ENCODE peak calls at places on chromosomes 3 and 15, in five cellular contexts. R is BJ; F is CD8-positive, alpha-beta T cell; O is kidney; L is H1. X is an unnamed sample.

GRCh38 chr3:183823963-183824362 is 1.4 kb downstream of the MAP6D1 start:
- DNase-seq in R (no peak), F (no peak), O (no peak), L (no peak), X (no peak)

GRCh38 chr3:168289480-168289879 is 193.8 kb upstream of the GOLIM4 start:
- DNase-seq in R (no peak), F (no peak), O (no peak), L (no peak), X (no peak)

GRCh38 chr3:117524890-117525289 is 815.3 kb downstream of the TUSC7 start:
- DNase-seq in R (no peak), F (no peak), O (no peak), L (no peak), X (peak)

GRCh38 chr15:78988361-78988911 is 43.6 kb upstream of the CTSH start:
- DNase-seq in R (peak), F (no peak), O (peak), L (no peak), X (peak)

GRCh38 chr15:70195808-70196304 is 98.1 kb upstream of the TLE3 start:
- DNase-seq in R (peak), F (no peak), O (peak), L (no peak), X (peak)

GRCh38 chr3:195914648-195915473 is 6.5 kb upstream of the TNK2 start:
- DNase-seq in R (peak), F (peak), O (peak), L (peak), X (peak)

GRCh38 chr15:61025283-61025682 is 203.8 kb downstream of the RORA start:
- DNase-seq in R (no peak), F (no peak), O (no peak), L (no peak), X (no peak)

GRCh38 chr3:170083343-170083742 is 45.5 kb downstream of the GPR160 start:
- DNase-seq in R (no peak), F (no peak), O (no peak), L (no peak), X (no peak)

GRCh38 chr15:83873966-83874365 is 220.0 kb downstream of the ADAMTSL3 start:
- DNase-seq in R (no peak), F (no peak), O (no peak), L (no peak), X (no peak)

GRCh38 chr3:152626226-152626625 is 208.7 kb upstream of the P2RY1 start:
- DNase-seq in R (no peak), F (no peak), O (no peak), L (no peak), X (no peak)

GRCh38 chr3:197501879-197502620 is 53.7 kb downstream of the BDH1 start:
- DNase-seq in R (no peak), F (no peak), O (no peak), L (peak), X (no peak)

GRCh38 chr3:129686941-129687340 is 80.5 kb upstream of the PLXND1 start:
- DNase-seq in R (no peak), F (no peak), O (no peak), L (no peak), X (no peak)

GRCh38 chr3:175932586-175932985 is 1073.5 kb downstream of the NAALADL2 start:
- DNase-seq in R (no peak), F (no peak), O (no peak), L (no peak), X (peak)

GRCh38 chr15:47331796-47332480 is 385.4 kb upstream of the SEMA6D start:
- DNase-seq in R (peak), F (no peak), O (no peak), L (no peak), X (peak)

GRCh38 chr15:99435761-99436346 is 129.9 kb upstream of the MEF2A start:
- DNase-seq in R (no peak), F (peak), O (no peak), L (no peak), X (no peak)

GRCh38 chr15:74320358-74321247 is 46.8 kb downstream of the CYP11A1 start:
- DNase-seq in R (no peak), F (peak), O (no peak), L (peak), X (no peak)

GRCh38 chr3:117217837-117218236 is 508.3 kb downstream of the TUSC7 start:
- DNase-seq in R (no peak), F (no peak), O (no peak), L (no peak), X (no peak)

GRCh38 chr3:183116051-183116614 is 16.8 kb upstream of the MCCC1 start:
- DNase-seq in R (no peak), F (peak), O (no peak), L (peak), X (no peak)

GRCh38 chr15:54208786-54209185 is 230.5 kb downstream of the UNC13C start:
- DNase-seq in R (no peak), F (no peak), O (no peak), L (no peak), X (no peak)

GRCh38 chr15:49706805-49707204 is 86.0 kb downstream of the DTWD1 start:
- DNase-seq in R (no peak), F (no peak), O (no peak), L (no peak), X (no peak)

GRCh38 chr3:114362815-114363214 is 69.0 kb downstream of the TIGIT start:
- DNase-seq in R (no peak), F (no peak), O (no peak), L (no peak), X (no peak)

GRCh38 chr3:13102386-13103345 is 29.4 kb upstream of the IQSEC1 start:
- DNase-seq in R (no peak), F (no peak), O (peak), L (no peak), X (no peak)

GRCh38 chr15:75067123-75067854 is 43.9 kb downstream of the PPCDC start:
- DNase-seq in R (no peak), F (no peak), O (no peak), L (no peak), X (no peak)

GRCh38 chr3:62962656-62963055 is 87.4 kb upstream of the CADPS start:
- DNase-seq in R (no peak), F (no peak), O (no peak), L (no peak), X (no peak)

GRCh38 chr15:101431301-101431700 is 58.2 kb downstream of the PCSK6 start:
- DNase-seq in R (no peak), F (no peak), O (no peak), L (peak), X (no peak)

GRCh38 chr3:187130346-187131066 is 8.8 kb downstream of the RPL39L start:
- DNase-seq in R (no peak), F (no peak), O (no peak), L (no peak), X (peak)

GRCh38 chr3:159788291-159788690 is 200.3 kb upstream of the IL12A start:
- DNase-seq in R (no peak), F (no peak), O (no peak), L (no peak), X (no peak)

GRCh38 chr15:55344206-55344605 is 25.2 kb downstream of the PIGB start:
- DNase-seq in R (no peak), F (no peak), O (no peak), L (no peak), X (no peak)

GRCh38 chr3:72973786-72974185 is 22.8 kb upstream of the PPP4R2 start:
- DNase-seq in R (no peak), F (no peak), O (no peak), L (no peak), X (no peak)

GRCh38 chr3:156175570-156175969 is 55.2 kb downstream of the KCNAB1 start:
- DNase-seq in R (no peak), F (no peak), O (no peak), L (no peak), X (no peak)

GRCh38 chr3:125281411-125281810 is 68.9 kb upstream of the SLC12A8 start:
- DNase-seq in R (no peak), F (no peak), O (no peak), L (no peak), X (no peak)

GRCh38 chr15:82020588-82020987 is 25.2 kb downstream of the MEX3B start:
- DNase-seq in R (no peak), F (no peak), O (no peak), L (no peak), X (no peak)

GRCh38 chr15:29133791-29134190 is 135.8 kb downstream of the NSMCE3 start:
- DNase-seq in R (no peak), F (no peak), O (peak), L (no peak), X (no peak)

GRCh38 chr3:45041666-45042065 is 15.6 kb downstream of the CLEC3B start:
- DNase-seq in R (no peak), F (no peak), O (no peak), L (no peak), X (no peak)

GRCh38 chr3:64988188-64988587 is 300.4 kb upstream of the ADAMTS9 start:
- DNase-seq in R (no peak), F (no peak), O (no peak), L (no peak), X (no peak)

GRCh38 chr15:31337352-31338031 is 10.9 kb downstream of the KLF13 start:
- DNase-seq in R (no peak), F (no peak), O (peak), L (no peak), X (no peak)

GRCh38 chr3:46206284-46206683 is 1.8 kb downstream of the CCR1 start:
- DNase-seq in R (no peak), F (no peak), O (no peak), L (no peak), X (no peak)

GRCh38 chr3:21942328-21942727 is 191.3 kb upstream of the ZNF385D start:
- DNase-seq in R (peak), F (no peak), O (no peak), L (no peak), X (peak)

GRCh38 chr3:377158-377561 is 180.6 kb downstream of the CHL1 start:
- DNase-seq in R (no peak), F (no peak), O (no peak), L (no peak), X (no peak)

GRCh38 chr3:142943870-142944269 is 19.6 kb downstream of the PAQR9 start:
- DNase-seq in R (no peak), F (no peak), O (no peak), L (no peak), X (no peak)
- H3K4me3 ChIP-seq in R (no peak), F (no peak), O (no peak), L (no peak), X (no peak)

DNA sequence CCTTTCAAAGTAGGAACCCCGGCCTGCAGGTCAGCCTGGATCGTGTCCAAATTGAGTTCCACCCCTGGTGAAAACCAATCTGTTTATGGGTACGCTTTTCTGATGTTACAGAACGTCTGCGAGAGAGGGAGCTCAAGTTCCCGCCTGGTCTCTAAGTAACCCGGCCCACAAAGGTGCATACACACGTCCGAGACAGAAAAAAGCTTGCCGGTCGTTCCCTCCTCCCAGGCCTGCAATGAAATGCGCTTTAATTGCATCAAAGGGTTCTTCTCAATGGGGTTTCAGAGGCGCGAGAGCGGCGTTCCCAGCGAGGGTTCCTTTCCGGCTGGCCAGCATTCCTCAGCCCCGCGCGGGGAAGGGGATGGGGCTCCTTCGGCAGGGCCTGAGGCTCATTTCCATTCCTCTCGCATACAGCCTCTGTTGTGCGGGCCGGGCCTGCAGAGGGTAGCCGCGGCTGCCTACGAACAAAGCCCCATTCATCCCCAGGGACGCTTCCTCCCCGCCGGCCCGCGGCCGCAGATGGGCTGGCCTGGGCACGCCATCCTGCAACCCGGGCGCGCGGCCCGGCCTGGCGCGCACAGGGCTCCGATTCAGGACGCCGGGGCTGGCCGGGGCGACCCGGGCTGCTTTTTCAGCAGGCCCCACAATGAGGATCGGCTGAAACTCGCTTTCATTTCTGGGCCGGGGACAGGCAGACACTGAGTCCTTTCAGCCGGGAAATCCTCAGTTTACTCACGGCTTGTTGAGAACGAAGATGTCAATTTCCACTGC is 138.3 kb downstream of the TMCO5A start:
- DNase-seq in R (no peak), F (no peak), O (peak), L (peak), X (peak)
- H3K4me3 ChIP-seq in R (peak), F (peak), O (peak), L (peak), X (peak)

DNA sequence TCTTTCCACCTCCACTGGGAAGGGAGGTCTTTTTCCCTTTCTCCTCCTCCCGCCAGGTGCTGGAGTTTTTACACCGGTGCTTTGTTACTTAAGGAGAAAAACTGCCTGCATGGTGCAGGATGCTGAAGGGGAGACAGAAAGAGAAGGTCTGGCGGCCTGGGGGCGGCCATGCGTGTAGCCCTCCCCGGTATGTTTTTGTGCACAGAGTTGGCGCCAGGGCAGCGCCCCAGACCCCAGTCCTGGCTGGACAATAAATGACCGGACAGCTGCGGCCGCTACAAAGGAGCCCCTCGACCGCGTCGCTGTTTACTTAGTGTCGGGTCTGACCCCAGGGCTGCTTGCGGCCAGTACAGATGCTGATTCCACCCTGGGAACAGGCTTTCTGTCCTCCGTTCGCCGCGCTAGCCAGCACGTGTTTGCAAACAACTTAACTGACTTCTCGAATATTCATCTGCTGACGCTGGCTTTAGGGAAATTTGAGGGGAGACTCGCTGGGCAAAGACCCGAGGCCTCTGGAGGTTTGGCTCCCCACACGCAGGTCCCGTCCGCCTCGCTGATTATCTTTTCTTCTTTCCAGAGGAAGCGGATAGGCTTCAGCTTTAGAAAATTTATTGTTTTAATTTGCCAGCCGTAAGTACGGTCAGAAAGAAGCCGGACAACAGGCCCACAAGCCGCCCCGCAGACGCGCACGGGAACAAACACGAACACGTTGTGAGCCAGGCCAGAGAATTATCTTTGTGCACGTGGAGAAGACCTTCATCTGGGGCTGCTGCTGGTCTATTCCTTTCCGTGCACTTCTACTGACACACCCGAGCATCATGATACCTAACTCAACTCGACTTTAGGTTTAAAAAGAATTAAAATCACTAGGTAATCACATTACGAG is 46.9 kb downstream of the ZIC4 start:
- DNase-seq in R (no peak), F (no peak), O (no peak), L (peak), X (no peak)
- H3K4me3 ChIP-seq in R (no peak), F (no peak), O (no peak), L (peak), X (no peak)

GRCh38 chr15:57220220-57220619 is 156.1 kb upstream of the CGNL1 start:
- DNase-seq in R (no peak), F (no peak), O (no peak), L (no peak), X (peak)
- H3K4me3 ChIP-seq in R (peak), F (no peak), O (no peak), L (no peak), X (peak)

GRCh38 chr15:90035095-90035834 is 34.1 kb downstream of the ZNF710 start:
- DNase-seq in R (no peak), F (no peak), O (peak), L (no peak), X (peak)
- H3K4me3 ChIP-seq in R (no peak), F (no peak), O (no peak), L (no peak), X (no peak)

X was measured in skeletal muscle cell.